ENCODE peak calls at places on chromosomes 3 and 15, in five cellular contexts. C is fibroblast of mammary gland, U is brain microvascular endothelial cell, Z is OCI-LY7, F is A549. P is an unnamed sample.

GRCh38 chr15:67067161-67067853 is 1.9 kb downstream of the SMAD3 start:
- DNase-seq in U (no peak), Z (peak; percentile 52), C (peak; percentile 67), F (no peak), P (no peak)

GRCh38 chr15:82647835-82648256 is 683 bp upstream of the CPEB1 start:
- DNase-seq in U (no peak), Z (no peak), F (no peak), C (no peak), P (no peak)

GRCh38 chr3:167032267-167032876 is 347.7 kb downstream of the ZBBX start:
- DNase-seq in U (peak; percentile 62), Z (peak; percentile 26), C (peak; percentile 67), F (peak; percentile 55), P (no peak)

GRCh38 chr15:68295430-68295829 is 17.9 kb downstream of the FEM1B start:
- DNase-seq in U (no peak), Z (no peak), C (no peak), F (no peak), P (no peak)

GRCh38 chr15:53833134-53833624 is 73.7 kb upstream of the WDR72 start:
- DNase-seq in C (peak; percentile 3), F (peak; percentile 49), Z (no peak), U (peak; percentile 51), P (no peak)

GRCh38 chr3:153552887-153553604 is 391.0 kb downstream of the RAP2B start:
- DNase-seq in U (no peak), Z (no peak), C (no peak), F (no peak), P (no peak)

GRCh38 chr15:93152951-93153350 is 63.9 kb upstream of the RGMA start:
- DNase-seq in C (peak; percentile 51), Z (no peak), U (no peak), F (no peak), P (no peak)

GRCh38 chr3:163916596-163917560 is 1161.4 kb downstream of the SI start:
- DNase-seq in F (peak; percentile 16), Z (peak; percentile 33), C (no peak), U (no peak), P (no peak)

GRCh38 chr15:25058080-25058785 is 103.4 kb downstream of the SNRPN start:
- DNase-seq in Z (no peak), C (no peak), U (no peak), F (no peak), P (no peak)

GRCh38 chr15:34582461-34583357 is 742 bp downstream of the GOLGA8B start:
- DNase-seq in U (no peak), F (peak; percentile 39), C (no peak), Z (peak; percentile 59), P (no peak)

GRCh38 chr3:65436580-65436979 is 602.1 kb downstream of the MAGI1 start:
- DNase-seq in Z (peak; percentile 1), F (peak; percentile 27), U (no peak), C (peak; percentile 10), P (no peak)

GRCh38 chr3:42906085-42906904 is at the start of gene ZNF662:
- DNase-seq in Z (no peak), F (no peak), C (peak; percentile 26), U (no peak), P (no peak)

GRCh38 chr3:41716391-41716910 is 245.5 kb downstream of the ULK4 start:
- DNase-seq in U (no peak), Z (no peak), C (peak; percentile 36), F (no peak), P (no peak)

GRCh38 chr3:115623414-115623868 is at the start of gene GAP43:
- DNase-seq in F (peak; percentile 45), Z (no peak), C (peak; percentile 84), U (peak; percentile 85), P (no peak)

GRCh38 chr3:187281191-187281714 is 10.3 kb downstream of the MASP1 start:
- DNase-seq in U (peak; percentile 52), F (no peak), Z (no peak), C (peak; percentile 93), P (no peak)

GRCh38 chr3:10395671-10396070 is 74.8 kb upstream of the SEC13 start:
- DNase-seq in F (no peak), C (no peak), U (no peak), Z (peak; percentile 88), P (peak; percentile 5)

GRCh38 chr3:43866529-43867353 is 176.0 kb downstream of the ABHD5 start:
- DNase-seq in U (peak; percentile 88), F (peak; percentile 97), Z (no peak), C (peak; percentile 98), P (no peak)

GRCh38 chr3:123021986-123022510 is 5.5 kb downstream of the SEMA5B start:
- DNase-seq in Z (no peak), F (no peak), C (no peak), U (no peak), P (no peak)

GRCh38 chr15:25542648-25543047 is 103.8 kb upstream of the UBE3A start:
- DNase-seq in F (no peak), U (no peak), C (no peak), Z (no peak), P (no peak)

GRCh38 chr3:179269152-179269707 is 18.3 kb upstream of the KCNMB3 start:
- DNase-seq in Z (no peak), C (no peak), U (no peak), F (no peak), P (no peak)

GRCh38 chr3:128555098-128555825 is 62.3 kb upstream of the GATA2 start:
- DNase-seq in Z (no peak), F (no peak), U (no peak), C (no peak), P (no peak)

DNA sequence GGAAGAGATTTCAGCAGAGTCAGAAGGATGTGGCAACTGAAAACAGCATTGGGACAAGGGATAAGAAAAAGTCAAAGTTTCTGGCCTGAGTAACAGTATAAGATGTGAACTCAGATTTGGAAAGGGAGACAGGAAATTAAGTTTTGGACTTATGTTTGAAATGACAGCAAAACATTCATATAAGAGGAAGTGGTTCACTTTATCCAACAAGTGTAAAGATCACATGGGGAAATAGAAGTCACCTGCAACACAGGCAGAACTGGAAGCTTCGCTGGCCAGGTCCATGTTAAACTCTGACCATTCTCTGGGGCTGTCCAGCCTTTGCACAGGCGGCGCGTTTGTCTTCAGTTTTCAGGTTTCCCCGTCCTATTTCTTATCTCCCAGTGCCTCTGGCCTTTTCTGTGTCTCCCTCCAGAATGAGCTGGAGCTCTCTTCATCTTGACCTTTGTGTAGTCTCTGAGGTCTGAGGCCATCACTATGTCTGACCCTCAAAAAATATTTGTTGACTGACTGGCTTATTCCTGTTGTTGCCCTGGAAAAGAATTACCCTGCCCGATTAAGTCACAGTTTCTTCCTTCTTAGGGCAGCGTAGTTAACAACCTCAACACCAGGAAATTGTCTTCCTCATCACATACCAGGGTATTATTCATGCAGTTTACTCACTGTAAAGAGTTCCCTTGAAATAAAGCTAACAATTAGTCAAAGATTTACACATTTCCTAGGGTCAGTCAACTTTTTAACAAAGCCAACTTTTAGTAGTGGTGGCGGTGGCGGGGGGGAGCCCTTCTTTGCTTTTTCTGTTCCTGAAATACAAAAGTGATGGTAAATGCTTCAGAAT is 1.0 kb upstream of the RASA2 start:
- DNase-seq in U (peak; percentile 47), F (peak; percentile 79), Z (peak; percentile 41), C (peak; percentile 84), P (no peak)
- H3K4me3 ChIP-seq in U (no peak overlapping the region), F (peak overlapping the region; percentile 76), Z (peak overlapping the region; percentile 63), C (peak overlapping the region; percentile 51), P (no peak overlapping the region)

GRCh38 chr15:70450142-70450443 is 313.3 kb downstream of the UACA start:
- DNase-seq in F (no peak), Z (no peak), U (no peak), C (no peak), P (no peak)
- TF ChIP-seq CTCF in F (no peak), Z (no peak), U (no peak), C (no peak), P (no peak)

GRCh38 chr3:157499342-157499963 is 3.8 kb downstream of the VEPH1 start:
- DNase-seq in Z (no peak), C (no peak), U (peak; percentile 18), F (peak; percentile 7), P (no peak)
- H3K4me3 ChIP-seq in Z (no peak overlapping the region), C (peak overlapping the region; percentile 28), U (peak overlapping the region; percentile 47), F (peak overlapping the region; percentile 1), P (no peak overlapping the region)

GRCh38 chr3:159486580-159486979 is 502.1 kb upstream of the IL12A start:
- DNase-seq in U (no peak), C (peak; percentile 6), F (peak; percentile 39), Z (no peak), P (no peak)
- TF ChIP-seq CTCF in U (no peak), C (peak; percentile 30), F (no peak), Z (peak; percentile 61), P (peak; percentile 66)

GRCh38 chr15:63896336-63897115 is 62.8 kb upstream of the HERC1 start:
- DNase-seq in F (peak; percentile 66), C (peak; percentile 73), U (peak; percentile 82), Z (no peak), P (peak; percentile 91)
- H3K4me3 ChIP-seq in F (no peak overlapping the region), C (no peak overlapping the region), U (no peak overlapping the region), Z (no peak overlapping the region), P (no peak overlapping the region)

GRCh38 chr3:170387952-170388351 is 30.4 kb downstream of the SKIL start:
- DNase-seq in Z (no peak), F (peak; percentile 28), C (peak; percentile 47), U (no peak), P (no peak)
- TF ChIP-seq CTCF in Z (no peak), F (no peak), C (peak; percentile 16), U (no peak), P (no peak)

DNA sequence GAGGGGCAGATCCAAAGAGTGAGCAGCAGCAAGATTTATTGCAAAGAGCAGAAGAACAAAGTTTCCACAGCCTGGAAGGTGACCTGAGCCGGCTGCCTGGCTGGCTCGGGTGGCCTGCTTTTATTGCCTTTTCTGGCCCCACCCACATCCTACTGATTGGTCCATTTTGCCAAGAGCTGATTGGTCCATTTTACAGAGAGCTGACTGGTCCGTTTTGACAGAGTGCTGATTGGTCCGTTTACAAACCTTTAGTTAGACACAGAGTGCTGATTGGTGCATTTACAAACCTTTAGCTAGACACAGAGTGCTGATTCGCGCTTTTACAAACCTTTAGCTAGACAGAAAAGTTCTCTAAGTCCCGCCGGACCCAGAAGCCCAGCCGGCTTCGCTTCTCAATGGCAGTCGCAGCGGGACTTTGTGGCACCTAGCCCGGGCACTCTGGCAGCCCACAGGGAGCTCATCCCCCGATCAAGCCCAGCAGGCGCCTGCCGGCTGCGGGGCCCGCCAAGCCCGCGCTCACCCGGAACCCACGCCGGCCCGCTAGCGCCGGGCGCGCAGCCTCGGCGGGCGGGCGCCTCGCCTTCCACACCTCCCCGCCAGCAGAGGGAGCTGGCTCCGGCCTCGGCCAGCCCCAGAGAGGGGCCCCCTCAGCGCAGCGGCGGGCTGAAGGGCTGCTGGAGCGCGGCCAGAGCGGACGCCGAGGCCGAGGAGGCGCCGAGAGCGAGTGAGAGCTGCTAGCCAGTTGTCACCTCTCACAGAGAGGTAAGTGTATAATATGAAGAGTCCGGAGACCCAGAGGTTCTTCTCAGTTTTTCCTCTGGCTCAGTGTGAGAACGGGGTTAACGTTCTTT is 339.2 kb downstream of the CHL1 start:
- DNase-seq in C (peak; percentile 22), F (peak; percentile 3), U (peak; percentile 6), Z (no peak), P (no peak)
- H3K4me3 ChIP-seq in C (peak overlapping the region; percentile 34), F (no peak overlapping the region), U (peak overlapping the region; percentile 47), Z (no peak overlapping the region), P (no peak overlapping the region)

GRCh38 chr3:58332575-58333179 is at the start of gene PXK:
- DNase-seq in F (peak; percentile 57), U (peak; percentile 64), Z (peak; percentile 88), C (peak; percentile 67), P (no peak)
- TF ChIP-seq CTCF in F (peak; percentile 8), U (peak; percentile 13), Z (peak; percentile 49), C (no peak), P (peak; percentile 25)